ENCODE peak calls at places on chromosomes 6 and 20, in nine cellular contexts. V, U, P, R, G, T, W, J and D are unnamed samples.

GRCh38 chr20:57047281-57048026 is 219.0 kb downstream of the BMP7 start:
- DNase-seq in V (no peak), U (peak; percentile 30), P (peak; percentile 47), R (no peak), G (peak; percentile 58), T (no peak), W (no peak), J (no peak), D (no peak)

GRCh38 chr6:6751615-6752014 is 163.1 kb downstream of the LY86 start:
- DNase-seq in V (no peak), U (peak; percentile 81), P (no peak), R (no peak), G (no peak), T (no peak), W (no peak), J (peak; percentile 39), D (peak; percentile 32)

GRCh38 chr20:41233976-41234514 is 83.5 kb downstream of the ZHX3 start:
- DNase-seq in V (no peak), U (peak; percentile 93), P (no peak), R (no peak), G (no peak), T (no peak), W (no peak), J (no peak), D (no peak)

GRCh38 chr6:105136433-105137350 is 43.1 kb downstream of the POPDC3 start:
- DNase-seq in V (no peak), U (peak; percentile 29), P (peak; percentile 80), R (no peak), G (peak; percentile 66), T (peak; percentile 48), W (peak; percentile 71), J (no peak), D (peak; percentile 57)

GRCh38 chr20:16548073-16548672 is 25.1 kb downstream of the KIF16B start:
- DNase-seq in V (no peak), U (no peak), P (no peak), R (no peak), G (no peak), T (no peak), W (no peak), J (no peak), D (no peak)

GRCh38 chr20:40251284-40251932 is 437.6 kb downstream of the MAFB start:
- DNase-seq in V (no peak), U (peak; percentile 56), P (no peak), R (no peak), G (no peak), T (no peak), W (peak; percentile 57), J (peak; percentile 37), D (peak; percentile 45)

GRCh38 chr20:63124092-63124781 is 91.7 kb downstream of the YTHDF1 start:
- DNase-seq in V (no peak), U (no peak), P (peak; percentile 29), R (no peak), G (no peak), T (no peak), W (peak; percentile 41), J (no peak), D (no peak)

GRCh38 chr6:137487181-137487910 is 6.8 kb downstream of the OLIG3 start:
- DNase-seq in V (no peak), U (no peak), P (no peak), R (no peak), G (no peak), T (no peak), W (no peak), J (no peak), D (no peak)